ENCODE peak calls at places on chromosome 19, in ten cellular contexts. K, H, S, X, E, P, V, L, J and Q are unnamed samples.
A peak's percentile ranks its signal among the peaks of the same experiment; 100 is the strongest.

GRCh38 chr19:35555301-35556005 is 8.0 kb downstream of the ATP4A start:
- DNase-seq in K (no peak), H (no peak), S (peak; percentile 83), X (no peak), E (peak; percentile 40), P (peak; percentile 44), V (peak; percentile 49), L (peak; percentile 35), J (no peak), Q (no peak)

GRCh38 chr19:6773323-6773931 is 919 bp downstream of the VAV1 start:
- DNase-seq in K (no peak), H (no peak), S (peak; percentile 62), X (peak; percentile 66), E (no peak), P (peak; percentile 83), V (no peak), L (no peak), J (peak; percentile 60), Q (no peak)

GRCh38 chr19:30490760-30491159 is 118.6 kb downstream of the ZNF536 start:
- DNase-seq in K (no peak), H (no peak), S (no peak), X (no peak), E (no peak), P (no peak), V (no peak), L (no peak), J (no peak), Q (no peak)

GRCh38 chr19:54518844-54519243 is 16.2 kb downstream of the LAIR2 start:
- DNase-seq in K (peak; percentile 1), H (no peak), S (no peak), X (no peak), E (no peak), P (no peak), V (no peak), L (no peak), J (no peak), Q (no peak)

GRCh38 chr19:4897146-4897545 is 5.5 kb downstream of the ARRDC5 start:
- DNase-seq in K (no peak), H (no peak), S (no peak), X (no peak), E (no peak), P (no peak), V (no peak), L (no peak), J (peak; percentile 65), Q (no peak)

GRCh38 chr19:2722541-2723344 is 1.6 kb upstream of the DIRAS1 start:
- DNase-seq in K (no peak), H (no peak), S (peak; percentile 100), X (no peak), E (peak; percentile 97), P (peak; percentile 94), V (peak; percentile 84), L (peak; percentile 74), J (peak; percentile 81), Q (no peak)

GRCh38 chr19:35476149-35476548 is 14.1 kb downstream of the KRTDAP start:
- DNase-seq in K (no peak), H (no peak), S (no peak), X (no peak), E (no peak), P (no peak), V (no peak), L (no peak), J (no peak), Q (no peak)

GRCh38 chr19:35090160-35090794 is 25.3 kb upstream of the FXYD3 start:
- DNase-seq in K (peak; percentile 30), H (peak; percentile 60), S (peak; percentile 96), X (peak; percentile 74), E (peak; percentile 84), P (no peak), V (peak; percentile 69), L (peak; percentile 53), J (no peak), Q (no peak)

GRCh38 chr19:46002678-46003275 is 7.5 kb downstream of the CCDC61 start:
- DNase-seq in K (no peak), H (no peak), S (no peak), X (no peak), E (no peak), P (no peak), V (no peak), L (no peak), J (no peak), Q (no peak)

GRCh38 chr19:48480476-48481190 is 11.5 kb downstream of the CYTH2 start:
- DNase-seq in K (no peak), H (no peak), S (peak; percentile 93), X (peak; percentile 59), E (peak; percentile 56), P (no peak), V (no peak), L (no peak), J (peak; percentile 71), Q (peak; percentile 74)

GRCh38 chr19:6868341-6868740 is 19.0 kb upstream of the ADGRE1 start:
- DNase-seq in K (no peak), H (no peak), S (no peak), X (no peak), E (no peak), P (no peak), V (no peak), L (no peak), J (no peak), Q (no peak)

GRCh38 chr19:4373601-4374441 is 26.5 kb downstream of the SH3GL1 start:
- DNase-seq in K (no peak), H (no peak), S (peak; percentile 78), X (no peak), E (peak; percentile 47), P (no peak), V (no peak), L (peak; percentile 36), J (peak; percentile 83), Q (no peak)